ENCODE peak calls at places on chromosomes 16 and 17, in ten cellular contexts. T is CD8-positive, alpha-beta memory T cell; J is body of pancreas; U is upper lobe of right lung; O is CD4-positive, alpha-beta T cell; I is IMR-90; R is breast epithelium; L is psoas muscle; H is PC-9; N is left ventricle myocardium inferior. X is an unnamed sample.
A peak's percentile ranks its signal among the peaks of the same experiment; 100 is the strongest.

GRCh38 chr17:51423421-51424160 is 163.2 kb downstream of the UTP18 start:
- DNase-seq in T (no peak), J (no peak), U (no peak), O (no peak), I (no peak), R (no peak), L (no peak), H (no peak), N (no peak), X (no peak)

GRCh38 chr17:1108810-1109605 is 70.8 kb downstream of the ABR start:
- DNase-seq in T (peak; percentile 62), J (peak; percentile 45), U (peak; percentile 87), O (peak; percentile 75), I (peak; percentile 44), R (no peak), L (peak; percentile 81), H (peak; percentile 49), N (peak; percentile 78), X (no peak)

GRCh38 chr16:3878610-3879009 is 1.9 kb downstream of the CREBBP start:
- DNase-seq in T (no peak), J (no peak), U (no peak), O (no peak), I (peak; percentile 38), R (no peak), L (no peak), H (no peak), N (no peak), X (no peak)

GRCh38 chr16:89691986-89692569 is 5.6 kb downstream of the CDK10 start:
- DNase-seq in T (no peak), J (no peak), U (no peak), O (no peak), I (no peak), R (no peak), L (no peak), H (no peak), N (no peak), X (no peak)

GRCh38 chr17:511001-511690 is 158.5 kb upstream of the RPH3AL start:
- DNase-seq in T (no peak), J (no peak), U (no peak), O (no peak), I (peak; percentile 82), R (no peak), L (no peak), H (no peak), N (no peak), X (no peak)

GRCh38 chr17:40464392-40464855 is 21.2 kb downstream of the IGFBP4 start:
- DNase-seq in T (no peak), J (no peak), U (no peak), O (no peak), I (no peak), R (no peak), L (no peak), H (no peak), N (no peak), X (no peak)

GRCh38 chr16:30429418-30429677 is 482 bp downstream of the DCTPP1 start:
- DNase-seq in T (no peak), J (no peak), U (no peak), O (no peak), I (no peak), R (no peak), L (no peak), H (no peak), N (no peak), X (no peak)

GRCh38 chr16:67481561-67482259 is 753 bp upstream of the ATP6V0D1 start:
- DNase-seq in T (peak; percentile 19), J (peak; percentile 43), U (peak; percentile 76), O (peak; percentile 47), I (peak; percentile 43), R (no peak), L (peak; percentile 75), H (no peak), N (peak; percentile 48), X (no peak)

DNA sequence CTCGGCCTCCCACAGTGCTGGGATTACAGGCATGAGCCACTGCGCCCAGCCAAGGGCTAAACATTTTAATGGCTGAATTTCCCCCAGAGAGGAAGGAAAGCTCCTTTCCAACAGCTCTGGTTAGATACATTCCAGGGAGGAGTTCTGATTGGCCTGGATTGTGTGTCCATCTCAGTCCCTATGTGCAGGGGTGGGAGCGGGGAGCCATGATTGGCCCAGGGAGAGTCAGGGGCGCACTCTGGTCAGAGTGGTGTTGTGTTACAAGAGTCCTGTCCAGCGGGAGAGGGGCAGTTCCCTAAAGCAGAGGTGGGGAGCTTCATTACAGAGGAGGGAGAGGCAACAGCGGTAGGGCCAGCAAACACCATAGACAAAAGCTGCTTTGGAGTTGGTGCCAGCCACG is 75.0 kb downstream of the RAP1GAP2 start:
- DNase-seq in T (no peak), J (no peak), U (no peak), O (no peak), I (no peak), R (no peak), L (no peak), H (no peak), N (no peak), X (no peak)
- H3K27ac ChIP-seq in T (no peak overlapping the region), J (no peak overlapping the region), U (no peak overlapping the region), O (no peak overlapping the region), I (no peak overlapping the region), R (no peak overlapping the region), L (no peak overlapping the region), H (no peak overlapping the region), N (no peak overlapping the region), X (no peak overlapping the region)

DNA sequence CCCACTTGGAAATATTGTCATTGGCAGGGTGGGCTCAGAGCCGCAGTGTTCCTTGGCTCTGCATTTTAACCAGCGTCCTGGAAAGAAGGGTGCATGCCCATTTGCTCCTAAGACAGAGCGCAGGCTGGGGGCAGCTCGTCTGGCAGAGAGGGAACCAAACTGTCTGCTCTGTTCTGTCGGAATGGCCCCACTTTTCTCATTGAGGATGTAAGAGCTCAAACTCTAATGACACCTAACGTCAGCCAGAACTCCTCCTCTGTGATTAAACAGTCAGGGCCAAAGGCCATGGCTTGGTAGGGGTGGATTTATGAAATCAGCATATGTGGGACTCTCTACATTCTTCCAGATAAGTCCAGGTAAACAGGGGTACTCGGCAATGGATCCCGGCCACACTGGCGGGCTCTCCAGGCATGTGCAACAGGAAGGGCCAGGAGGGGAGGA is 18.1 kb downstream of the SLC47A1 start:
- DNase-seq in T (no peak), J (no peak), U (no peak), O (no peak), I (no peak), R (no peak), L (no peak), H (no peak), N (no peak), X (no peak)
- H3K27ac ChIP-seq in T (no peak overlapping the region), J (no peak overlapping the region), U (no peak overlapping the region), O (no peak overlapping the region), I (no peak overlapping the region), R (no peak overlapping the region), L (no peak overlapping the region), H (no peak overlapping the region), N (no peak overlapping the region), X (no peak overlapping the region)

GRCh38 chr17:37519241-37519985 is 29.7 kb downstream of the DUSP14 start:
- DNase-seq in T (no peak), J (no peak), U (no peak), O (no peak), I (peak; percentile 69), R (no peak), L (no peak), H (no peak), N (no peak), X (no peak)

GRCh38 chr17:37518816-37519215 is 29.1 kb downstream of the DUSP14 start:
- DNase-seq in T (no peak), J (no peak), U (no peak), O (no peak), I (no peak), R (no peak), L (no peak), H (no peak), N (no peak), X (no peak)

GRCh38 chr17:37513711-37514110 is 24.0 kb downstream of the DUSP14 start:
- DNase-seq in T (no peak), J (no peak), U (no peak), O (no peak), I (no peak), R (no peak), L (no peak), H (no peak), N (no peak), X (no peak)

GRCh38 chr17:37512442-37513070 is 22.9 kb downstream of the DUSP14 start:
- DNase-seq in T (no peak), J (no peak), U (no peak), O (no peak), I (no peak), R (no peak), L (no peak), H (no peak), N (no peak), X (peak; percentile 19)

DNA sequence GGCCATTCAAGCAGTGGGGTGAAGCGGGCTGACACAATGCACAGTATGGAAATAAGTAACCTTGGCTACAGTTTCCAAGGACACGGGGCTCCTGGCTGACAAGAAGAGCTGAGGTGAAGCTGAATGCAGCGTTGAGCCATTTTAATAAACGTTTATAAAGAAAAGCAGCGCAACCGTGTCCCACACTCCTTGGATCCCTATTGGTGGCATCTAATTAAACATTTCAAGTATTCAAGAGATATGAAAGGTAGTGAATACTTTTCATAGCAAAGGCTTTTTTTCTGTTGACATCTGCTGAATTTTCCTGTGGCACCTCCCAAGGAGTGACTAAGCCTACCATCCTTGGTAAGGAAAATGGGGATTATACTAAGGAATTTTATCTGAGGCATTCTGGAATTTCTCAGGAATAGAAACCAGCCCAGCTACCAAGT is 26.5 kb downstream of the DUSP14 start:
- DNase-seq in T (no peak), J (no peak), U (no peak), O (no peak), I (peak; percentile 50), R (no peak), L (no peak), H (no peak), N (no peak), X (no peak)
- H3K27ac ChIP-seq in T (no peak overlapping the region), J (no peak overlapping the region), U (no peak overlapping the region), O (no peak overlapping the region), I (peak overlapping the region; percentile 17), R (no peak overlapping the region), L (no peak overlapping the region), H (no peak overlapping the region), N (no peak overlapping the region), X (peak overlapping the region; percentile 12)

GRCh38 chr17:43411820-43412529 is 13.2 kb downstream of the ARL4D start:
- DNase-seq in T (no peak), J (no peak), U (no peak), O (no peak), I (no peak), R (no peak), L (no peak), H (no peak), N (no peak), X (no peak)

GRCh38 chr17:43411369-43411677 is 12.5 kb downstream of the ARL4D start:
- DNase-seq in T (no peak), J (no peak), U (no peak), O (no peak), I (no peak), R (no peak), L (no peak), H (no peak), N (no peak), X (no peak)

GRCh38 chr17:43410557-43411368 is 12.0 kb downstream of the ARL4D start:
- DNase-seq in T (no peak), J (no peak), U (no peak), O (no peak), I (no peak), R (no peak), L (no peak), H (no peak), N (no peak), X (no peak)

GRCh38 chr17:43406676-43407645 is 8.2 kb downstream of the ARL4D start:
- DNase-seq in T (no peak), J (no peak), U (no peak), O (no peak), I (peak; percentile 84), R (no peak), L (no peak), H (no peak), N (no peak), X (peak; percentile 22)

DNA sequence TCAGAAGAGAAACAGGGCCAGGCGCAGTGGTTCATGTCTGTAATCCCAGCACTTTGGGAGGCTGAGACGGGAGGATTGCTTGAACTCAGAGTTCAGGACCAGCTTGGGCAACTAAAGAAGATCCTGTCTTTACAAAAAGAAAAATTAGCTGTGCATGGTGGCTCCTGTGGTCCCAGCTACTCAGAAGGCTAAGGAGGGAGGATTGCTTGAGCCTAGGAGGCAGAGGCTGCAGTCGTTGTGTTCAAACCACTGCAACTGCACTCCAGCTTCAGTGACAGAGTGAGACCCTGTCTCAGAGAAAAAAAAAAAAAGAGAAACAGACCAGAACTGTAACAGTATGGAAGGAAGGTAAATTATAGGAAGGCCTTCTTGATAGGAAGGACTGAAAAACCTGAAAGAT is 10.3 kb downstream of the ARL4D start:
- DNase-seq in T (no peak), J (no peak), U (no peak), O (no peak), I (no peak), R (no peak), L (no peak), H (no peak), N (no peak), X (no peak)
- H3K27ac ChIP-seq in T (no peak overlapping the region), J (no peak overlapping the region), U (no peak overlapping the region), O (no peak overlapping the region), I (peak overlapping the region; percentile 10), R (no peak overlapping the region), L (no peak overlapping the region), H (peak overlapping the region; percentile 87), N (no peak overlapping the region), X (no peak overlapping the region)